ENCODE peak calls at places on chromosomes 1 and 21, in seven cellular contexts. H, J, X, Y, B, A and N are unnamed samples.
A peak's percentile ranks its signal among the peaks of the same experiment; 100 is the strongest.

GRCh38 chr1:48249868-48250267 is 27.4 kb downstream of the SLC5A9 start:
- DNase-seq in H (no peak), J (no peak), X (no peak), Y (no peak), B (no peak), A (no peak), N (no peak)

GRCh38 chr1:116580446-116581322 is 9.9 kb upstream of the CD58 start:
- DNase-seq in H (no peak), J (no peak), X (no peak), Y (no peak), B (no peak), A (no peak), N (no peak)

GRCh38 chr1:97340951-97341350 is 579.9 kb downstream of the DPYD start:
- DNase-seq in H (no peak), J (no peak), X (no peak), Y (no peak), B (no peak), A (no peak), N (peak; percentile 84)

GRCh38 chr1:21184266-21184665 is 7.6 kb upstream of the EIF4G3 start:
- DNase-seq in H (no peak), J (peak; percentile 1), X (no peak), Y (no peak), B (no peak), A (no peak), N (no peak)

GRCh38 chr1:18922848-18923475 is 20.6 kb upstream of the ALDH4A1 start:
- DNase-seq in H (no peak), J (no peak), X (no peak), Y (no peak), B (no peak), A (no peak), N (no peak)

GRCh38 chr1:13697738-13698137 is 2.2 kb upstream of the PRDM2 start:
- DNase-seq in H (no peak), J (no peak), X (no peak), Y (no peak), B (no peak), A (no peak), N (no peak)

GRCh38 chr1:21857840-21858670 is 46.0 kb downstream of the LDLRAD2 start:
- DNase-seq in H (no peak), J (no peak), X (no peak), Y (no peak), B (no peak), A (no peak), N (no peak)

GRCh38 chr1:119594386-119594785 is 53.7 kb downstream of the ZNF697 start:
- DNase-seq in H (no peak), J (no peak), X (no peak), Y (no peak), B (no peak), A (no peak), N (no peak)

GRCh38 chr21:46154155-46154954 is 1.0 kb downstream of the FTCD start:
- DNase-seq in H (no peak), J (no peak), X (no peak), Y (no peak), B (peak; percentile 49), A (no peak), N (no peak)

GRCh38 chr1:202160377-202160940 is at the start of gene PTPN7:
- DNase-seq in H (no peak), J (peak; percentile 67), X (no peak), Y (no peak), B (no peak), A (peak; percentile 48), N (no peak)

GRCh38 chr1:182575540-182576149 is 13.4 kb downstream of the RNASEL start:
- DNase-seq in H (no peak), J (no peak), X (peak; percentile 39), Y (no peak), B (no peak), A (no peak), N (peak; percentile 55)

GRCh38 chr1:84539972-84540371 is 33.6 kb upstream of the GNG5 start:
- DNase-seq in H (no peak), J (no peak), X (no peak), Y (no peak), B (no peak), A (no peak), N (peak; percentile 54)

GRCh38 chr1:92483442-92484170 is 3.1 kb downstream of the GFI1 start:
- DNase-seq in H (no peak), J (no peak), X (no peak), Y (no peak), B (peak; percentile 87), A (no peak), N (no peak)

GRCh38 chr21:35503646-35504045 is 454.5 kb upstream of the RUNX1 start:
- DNase-seq in H (no peak), J (no peak), X (no peak), Y (no peak), B (no peak), A (no peak), N (peak; percentile 6)

GRCh38 chr1:63592536-63593302 is 492 bp upstream of the PGM1 start:
- DNase-seq in H (no peak), J (no peak), X (peak; percentile 66), Y (no peak), B (no peak), A (peak; percentile 20), N (no peak)

GRCh38 chr1:156746716-156747631 is 4.5 kb downstream of the HDGF start:
- DNase-seq in H (peak; percentile 90), J (peak; percentile 85), X (peak; percentile 90), Y (peak; percentile 61), B (peak; percentile 91), A (no peak), N (peak; percentile 90)

GRCh38 chr1:88736633-88737248 is 52.7 kb downstream of the PKN2 start:
- DNase-seq in H (peak; percentile 4), J (peak; percentile 12), X (peak; percentile 38), Y (peak; percentile 23), B (peak; percentile 71), A (no peak), N (peak; percentile 55)

GRCh38 chr1:198726455-198726854 is 87.6 kb downstream of the PTPRC start:
- DNase-seq in H (no peak), J (no peak), X (no peak), Y (no peak), B (no peak), A (no peak), N (peak; percentile 88)

GRCh38 chr1:86708923-86709322 is 4.5 kb downstream of the SH3GLB1 start:
- DNase-seq in H (no peak), J (no peak), X (no peak), Y (no peak), B (no peak), A (no peak), N (peak; percentile 27)

GRCh38 chr1:116345830-116346229 is 27.2 kb upstream of the ATP1A1 start:
- DNase-seq in H (no peak), J (no peak), X (no peak), Y (no peak), B (no peak), A (no peak), N (no peak)

GRCh38 chr1:110250018-110250417 is 39.9 kb downstream of the KCNC4 start:
- DNase-seq in H (no peak), J (no peak), X (no peak), Y (no peak), B (no peak), A (no peak), N (no peak)

GRCh38 chr1:163528710-163529348 is 207.1 kb downstream of the NUF2 start:
- DNase-seq in H (no peak), J (peak; percentile 31), X (peak; percentile 7), Y (peak; percentile 13), B (no peak), A (no peak), N (peak; percentile 15)

GRCh38 chr1:96979869-96980268 is 258.3 kb downstream of the PTBP2 start:
- DNase-seq in H (no peak), J (no peak), X (no peak), Y (no peak), B (no peak), A (no peak), N (no peak)

GRCh38 chr21:39633043-39633442 is 20.3 kb downstream of the B3GALT5 start:
- DNase-seq in H (peak; percentile 36), J (no peak), X (no peak), Y (peak; percentile 79), B (no peak), A (no peak), N (peak; percentile 52)

GRCh38 chr1:238951809-238952208 is 434.6 kb upstream of the CHRM3 start:
- DNase-seq in H (no peak), J (no peak), X (no peak), Y (no peak), B (no peak), A (no peak), N (peak; percentile 33)

GRCh38 chr1:77539510-77540142 is 142.8 kb downstream of the ZZZ3 start:
- DNase-seq in H (peak; percentile 36), J (no peak), X (no peak), Y (no peak), B (no peak), A (no peak), N (peak; percentile 81)

GRCh38 chr1:77541162-77541545 is 141.3 kb downstream of the ZZZ3 start:
- DNase-seq in H (no peak), J (no peak), X (no peak), Y (no peak), B (no peak), A (no peak), N (no peak)

GRCh38 chr1:77536813-77537212 is 145.6 kb downstream of the ZZZ3 start:
- DNase-seq in H (peak; percentile 19), J (no peak), X (no peak), Y (peak; percentile 88), B (no peak), A (no peak), N (peak; percentile 98)

GRCh38 chr1:77540501-77541161 is 141.8 kb downstream of the ZZZ3 start:
- DNase-seq in H (no peak), J (no peak), X (no peak), Y (no peak), B (no peak), A (no peak), N (peak; percentile 51)

GRCh38 chr1:77538956-77539509 is 143.4 kb downstream of the ZZZ3 start:
- DNase-seq in H (peak; percentile 39), J (no peak), X (peak; percentile 12), Y (no peak), B (no peak), A (no peak), N (peak; percentile 93)
- TF ChIP-seq CEBPB in H (peak; percentile 8), J (no peak), X (no peak), Y (no peak), B (no peak), A (no peak), N (peak; percentile 70)

DNA sequence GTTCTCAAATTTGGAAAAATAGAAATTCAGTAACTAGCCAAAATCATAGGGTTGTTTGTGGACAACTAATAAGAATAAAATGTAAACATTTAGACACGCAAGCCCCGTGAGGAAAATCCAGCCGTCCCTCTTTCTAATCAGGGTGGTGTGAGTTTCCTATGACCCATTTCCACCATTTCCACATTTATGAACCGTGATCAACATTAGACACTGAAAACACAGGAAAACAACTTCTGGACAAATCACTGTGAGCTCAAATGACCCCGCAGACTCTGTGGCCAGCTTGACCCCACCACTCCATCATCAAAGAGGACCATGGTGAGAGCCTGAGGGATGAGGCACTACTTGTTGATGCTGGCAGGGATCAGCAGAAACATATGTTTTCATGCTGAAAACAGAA is 101.0 kb downstream of the SIM2 start:
- DNase-seq in H (no peak), J (no peak), X (no peak), Y (no peak), B (no peak), A (no peak), N (peak; percentile 72)
- TF ChIP-seq CEBPB in H (no peak), J (no peak), X (no peak), Y (no peak), B (no peak), A (no peak), N (peak; percentile 2)

GRCh38 chr1:79497193-79497773 is 490.8 kb upstream of the ADGRL4 start:
- DNase-seq in H (peak; percentile 8), J (peak; percentile 30), X (peak; percentile 3), Y (peak; percentile 10), B (no peak), A (no peak), N (peak; percentile 47)
- TF ChIP-seq CEBPB in H (no peak), J (no peak), X (no peak), Y (no peak), B (no peak), A (no peak), N (no peak)

GRCh38 chr1:240190881-240191385 is 99.2 kb downstream of the FMN2 start:
- DNase-seq in H (peak; percentile 63), J (no peak), X (peak; percentile 2), Y (no peak), B (no peak), A (no peak), N (peak; percentile 100)
- TF ChIP-seq CEBPB in H (no peak), J (no peak), X (no peak), Y (no peak), B (no peak), A (no peak), N (no peak)